ENCODE peak calls at places on chromosomes 16 and 17, in seven cellular contexts. K, A, T, X, J, Q and Y are unnamed samples. For H3K4me1, the result is how much of the 10 kb centered on the place peaks cover.

GRCh38 chr16:89319883-89320716 is 102.6 kb downstream of the ZNF778 start:
- DNase-seq in Q (no peak), X (no peak), T (peak), A (peak), J (peak), K (no peak), Y (no peak)

GRCh38 chr17:74165811-74166365 is 37.6 kb upstream of the RPL38 start:
- DNase-seq in X (no peak), J (no peak), T (no peak), A (no peak), K (no peak), Q (peak), Y (no peak)

GRCh38 chr17:59311051-59311468 is 20.4 kb upstream of the YPEL2 start:
- DNase-seq in T (no peak), Q (no peak), J (peak), K (peak), X (peak), A (peak), Y (peak)

GRCh38 chr16:57619606-57620315 is 8.7 kb upstream of the ADGRG1 start:
- DNase-seq in A (no peak), Q (peak), J (peak), T (no peak), X (no peak), K (no peak), Y (no peak)

GRCh38 chr17:7445011-7445927 is at the start of gene CHRNB1:
- DNase-seq in A (peak), T (peak), Q (peak), X (no peak), J (no peak), K (peak), Y (peak)

GRCh38 chr17:73343168-73343634 is 31.4 kb upstream of the CDC42EP4 start:
- DNase-seq in X (no peak), Q (no peak), J (no peak), K (peak), A (peak), T (peak), Y (no peak)

GRCh38 chr17:49361129-49361901 is 735 bp downstream of the ZNF652 start:
- DNase-seq in Q (peak), T (peak), A (peak), J (peak), X (peak), K (no peak), Y (peak)

GRCh38 chr17:36608794-36609497 is 7.6 kb downstream of the MRM1 start:
- DNase-seq in T (peak), Q (no peak), K (peak), X (peak), A (peak), J (peak), Y (no peak)

GRCh38 chr16:56354746-56355145 is 70.6 kb downstream of the AMFR start:
- DNase-seq in X (no peak), K (no peak), J (no peak), A (no peak), Q (no peak), T (no peak), Y (no peak)

GRCh38 chr17:62572488-62573469 is 54.7 kb upstream of the MRC2 start:
- DNase-seq in Q (no peak), X (no peak), T (no peak), A (peak), K (no peak), J (peak), Y (no peak)

GRCh38 chr16:67936876-67937605 is 391 bp upstream of the PSMB10 start:
- DNase-seq in K (no peak), Q (no peak), T (no peak), J (peak), X (peak), A (peak), Y (peak)

GRCh38 chr16:68251812-68252211 is 6.6 kb downstream of the PLA2G15 start:
- DNase-seq in X (peak), Q (no peak), K (no peak), T (peak), A (no peak), J (no peak), Y (no peak)

GRCh38 chr16:50121721-50122445 is 31.2 kb upstream of the TENT4B start:
- DNase-seq in J (no peak), T (no peak), K (peak), Q (no peak), A (no peak), X (no peak), Y (peak)

GRCh38 chr17:10638151-10638550 is 19.0 kb downstream of the MYH3 start:
- DNase-seq in X (no peak), A (no peak), T (no peak), J (no peak), Q (no peak), K (no peak), Y (no peak)

GRCh38 chr17:7464081-7464480 is 15.3 kb downstream of the ZBTB4 start:
- DNase-seq in T (no peak), Q (no peak), X (no peak), A (no peak), K (no peak), J (no peak), Y (no peak)

GRCh38 chr16:10015397-10015796 is 166.8 kb downstream of the GRIN2A start:
- DNase-seq in J (no peak), A (no peak), T (no peak), X (no peak), K (no peak), Q (no peak), Y (no peak)

GRCh38 chr16:56932588-56933265 is 785 bp downstream of the HERPUD1 start:
- DNase-seq in X (peak), Q (peak), J (peak), T (peak), A (peak), K (peak), Y (peak)

GRCh38 chr17:65557349-65558310 is 3.8 kb downstream of the AXIN2 start:
- DNase-seq in T (no peak), A (peak), K (no peak), X (no peak), Q (no peak), J (no peak), Y (peak)

GRCh38 chr16:4381935-4382794 is 10.5 kb downstream of the VASN start:
- DNase-seq in X (no peak), J (no peak), Q (no peak), A (no peak), K (no peak), T (peak), Y (no peak)

GRCh38 chr17:75048396-75048933 is 1.4 kb downstream of the KCTD2 start:
- DNase-seq in A (peak), Q (no peak), J (peak), K (no peak), T (no peak), X (no peak), Y (no peak)

GRCh38 chr16:89140981-89141883 is 30.3 kb upstream of the CDH15 start:
- DNase-seq in X (no peak), A (no peak), K (no peak), T (peak), Q (peak), J (no peak), Y (no peak)

GRCh38 chr16:30958164-30959083 is 870 bp downstream of the SETD1A start:
- DNase-seq in Q (peak), A (peak), T (peak), K (peak), J (peak), X (peak), Y (no peak)

GRCh38 chr17:1153795-1154546 is 25.8 kb downstream of the ABR start:
- DNase-seq in X (no peak), J (peak), A (peak), T (peak), K (peak), Q (peak), Y (no peak)

GRCh38 chr17:80927791-80928216 is 63.8 kb upstream of the CHMP6 start:
- DNase-seq in A (no peak), Q (peak), T (no peak), J (no peak), K (peak), X (no peak), Y (no peak)

GRCh38 chr16:75483222-75483621 is 12.0 kb downstream of the CHST6 start:
- DNase-seq in K (no peak), J (peak), T (no peak), Q (peak), X (no peak), A (no peak), Y (no peak)

GRCh38 chr17:82230627-82231311 is 1.9 kb downstream of the SLC16A3 start:
- DNase-seq in A (peak), T (peak), X (no peak), K (peak), Q (peak), J (peak), Y (peak)
- H3K4me1 ChIP-seq in A (under half), T (half or more), X (under half), K (under half), Q (under half), J (under half), Y (under half)

GRCh38 chr17:42670925-42671657 is 5.7 kb downstream of the PLEKHH3 start:
- DNase-seq in J (no peak), Q (no peak), X (no peak), A (no peak), T (no peak), K (no peak), Y (no peak)
- H3K4me1 ChIP-seq in J (under half), Q (half or more), X (under half), A (under half), T (half or more), K (under half), Y (under half)

GRCh38 chr17:64061157-64061898 is 40.9 kb upstream of the ICAM2 start:
- DNase-seq in T (no peak), A (no peak), X (no peak), Q (no peak), J (peak), K (no peak), Y (no peak)
- H3K4me1 ChIP-seq in T (under half), A (under half), X (half or more), Q (under half), J (under half), K (under half), Y (half or more)

DNA sequence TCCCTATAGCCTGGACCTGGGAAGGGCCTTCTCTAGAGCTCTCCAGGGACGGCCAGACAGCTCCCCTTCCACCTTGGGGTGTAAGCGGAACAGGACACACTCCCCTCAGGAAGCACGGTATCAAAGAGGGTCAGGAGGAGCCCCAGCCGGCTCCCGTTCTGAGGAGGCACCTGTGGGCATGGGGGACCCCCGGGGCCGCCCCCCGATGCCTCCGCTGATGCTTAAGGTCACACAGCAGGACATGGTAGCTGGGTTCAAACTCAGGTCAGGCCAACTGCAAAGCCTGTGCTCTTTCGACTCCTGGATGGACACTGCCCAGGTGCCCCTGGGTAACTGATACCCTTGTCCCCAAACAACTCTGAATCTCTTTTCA is 49.8 kb downstream of the CMIP start:
- DNase-seq in K (no peak), A (no peak), X (no peak), J (no peak), Q (no peak), T (no peak), Y (no peak)
- H3K4me1 ChIP-seq in K (under half), A (under half), X (under half), J (under half), Q (half or more), T (under half), Y (under half)

GRCh38 chr17:28967240-28968135 is 16.2 kb upstream of the PHF12 start:
- DNase-seq in A (no peak), Q (no peak), K (peak), X (peak), T (no peak), J (no peak), Y (no peak)
- H3K4me1 ChIP-seq in A (under half), Q (under half), K (under half), X (under half), T (under half), J (under half), Y (under half)

DNA sequence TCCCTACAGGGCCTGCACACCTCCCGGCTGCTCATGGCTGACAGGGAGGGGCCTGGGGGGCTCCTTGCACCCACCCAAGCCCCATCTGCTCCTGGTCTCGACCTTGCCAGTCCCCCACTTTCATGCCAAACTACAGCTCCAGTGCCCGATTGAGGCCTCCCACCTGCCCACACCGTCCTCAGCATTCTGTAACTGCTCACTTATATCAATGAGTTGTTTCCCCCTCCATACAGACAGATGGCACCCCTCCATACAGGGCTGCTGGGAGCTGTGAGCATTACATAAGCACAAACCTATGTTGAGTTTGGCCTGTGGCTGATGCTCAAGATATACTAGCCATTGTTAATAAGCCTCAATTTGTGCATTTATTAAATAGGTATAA is 11.4 kb upstream of the RAI1 start:
- DNase-seq in A (no peak), K (no peak), T (no peak), X (no peak), Q (no peak), J (no peak), Y (no peak)
- H3K4me1 ChIP-seq in A (under half), K (under half), T (under half), X (half or more), Q (under half), J (under half), Y (under half)

GRCh38 chr17:44867841-44868240 is 20.2 kb downstream of the HIGD1B start:
- DNase-seq in X (no peak), J (no peak), T (no peak), Q (no peak), K (no peak), A (no peak), Y (no peak)
- H3K4me1 ChIP-seq in X (under half), J (under half), T (under half), Q (under half), K (under half), A (under half), Y (under half)

DNA sequence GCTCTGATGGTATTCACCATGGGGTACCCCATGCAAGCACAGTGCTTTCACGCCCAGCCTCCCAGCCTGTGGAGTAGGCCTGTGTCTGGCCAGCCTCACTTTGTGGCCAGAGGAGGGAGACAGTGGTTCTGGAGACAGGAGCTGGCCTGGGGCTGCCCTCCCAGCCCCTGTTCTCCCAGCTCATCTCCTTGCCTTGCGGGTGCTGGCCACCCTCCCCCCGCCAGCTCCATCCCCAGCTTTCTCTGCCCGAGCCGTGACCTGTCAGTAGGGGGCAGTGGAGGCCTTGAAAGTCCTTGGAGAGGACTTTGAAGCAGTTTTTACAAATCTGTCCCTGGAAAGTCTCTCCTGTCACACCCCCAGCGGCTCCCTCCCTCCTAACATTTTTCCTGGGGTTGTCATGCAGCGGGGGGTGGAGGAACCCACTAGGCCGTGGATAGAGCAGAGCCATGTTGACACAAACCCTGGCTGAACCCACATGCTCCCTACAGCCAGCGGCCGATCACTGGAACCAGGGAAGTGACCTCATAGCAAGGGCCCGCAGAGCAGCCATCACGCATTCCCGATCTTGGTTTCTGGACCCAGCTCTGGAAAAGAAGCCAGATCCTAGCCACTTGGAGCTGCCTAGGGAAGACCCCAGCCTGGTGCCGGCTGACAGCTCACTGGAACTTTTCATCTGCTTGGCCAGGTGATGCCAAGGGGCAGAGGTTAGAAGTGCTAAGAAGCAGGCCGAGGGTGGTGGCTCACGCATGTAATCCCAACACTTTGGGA is 289.4 kb downstream of the SEC14L1 start:
- DNase-seq in J (peak), A (peak), X (peak), Q (peak), T (peak), K (peak), Y (peak)
- H3K4me1 ChIP-seq in J (under half), A (half or more), X (half or more), Q (half or more), T (half or more), K (under half), Y (half or more)

GRCh38 chr17:34756670-34757021 is 177.3 kb downstream of the TMEM132E start:
- DNase-seq in A (peak), X (no peak), K (no peak), Q (no peak), T (peak), J (peak), Y (no peak)

GRCh38 chr17:34755981-34756669 is 176.7 kb downstream of the TMEM132E start:
- DNase-seq in K (no peak), X (no peak), Q (no peak), T (no peak), J (no peak), A (no peak), Y (no peak)

GRCh38 chr17:34757106-34757505 is 177.7 kb downstream of the TMEM132E start:
- DNase-seq in X (no peak), A (no peak), T (no peak), K (no peak), J (no peak), Q (no peak), Y (no peak)

GRCh38 chr17:34757611-34758010 is 178.2 kb downstream of the TMEM132E start:
- DNase-seq in Q (no peak), T (no peak), X (no peak), A (no peak), K (no peak), J (no peak), Y (no peak)

DNA sequence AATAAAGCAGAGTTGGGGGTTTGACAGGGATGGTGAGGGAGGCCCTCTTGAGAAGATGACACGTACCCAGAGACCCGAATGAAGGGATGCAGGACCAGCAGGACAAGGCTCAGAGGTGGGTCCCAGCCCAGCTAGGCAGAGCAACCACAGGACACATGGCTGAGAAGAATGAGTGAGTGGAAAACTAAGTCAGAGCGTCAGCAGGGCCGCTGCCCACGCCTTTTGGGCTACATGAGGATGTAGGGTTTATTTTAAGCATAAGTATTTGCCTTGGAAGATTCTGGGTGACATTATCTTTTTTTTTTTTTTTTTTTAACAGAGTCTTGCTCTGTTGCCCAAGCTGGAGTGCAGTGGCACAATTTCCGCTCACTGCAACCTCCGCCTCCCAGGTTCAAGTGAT is 176.0 kb downstream of the TMEM132E start:
- DNase-seq in X (no peak), T (no peak), A (no peak), Q (no peak), J (no peak), K (no peak), Y (no peak)
- H3K4me1 ChIP-seq in X (under half), T (under half), A (under half), Q (under half), J (under half), K (under half), Y (under half)